ENCODE peak calls at places on chromosome 16, in five cellular contexts. J is foreskin fibroblast; B is mucosa of descending colon; X is nephron progenitor cell; Z is stimulated activated naive CD8-positive, alpha-beta T cell treated with anti-CD3 and anti-CD28 coated beads, Interleukin-15, Interleukin-2, amounts not matched to agents 100 U/mL and 50 U/mL, for 24 hours. M is an unnamed sample.

GRCh38 chr16:21088646-21089538 is 61.8 kb downstream of the DNAH3 start:
- DNase-seq in Z (no peak), X (no peak), B (no peak), J (peak), M (no peak)

GRCh38 chr16:57485916-57486857 is at the start of gene DOK4:
- DNase-seq in B (peak), X (peak), J (peak), Z (peak), M (peak)

GRCh38 chr16:80009971-80010659 is 409.6 kb upstream of the MAF start:
- DNase-seq in J (no peak), Z (no peak), X (no peak), B (no peak), M (no peak)

GRCh38 chr16:76583995-76584394 is 306.8 kb downstream of the CNTNAP4 start:
- DNase-seq in J (no peak), B (no peak), X (no peak), Z (no peak), M (no peak)

GRCh38 chr16:84484579-84485254 is 19.7 kb downstream of the MEAK7 start:
- DNase-seq in X (peak), B (peak), J (peak), Z (peak), M (no peak)

GRCh38 chr16:62639890-62640289 is 603.7 kb upstream of the CDH8 start:
- DNase-seq in X (no peak), J (no peak), B (no peak), Z (no peak), M (no peak)

GRCh38 chr16:58814348-58814801 is 80.3 kb upstream of the GOT2 start:
- DNase-seq in J (peak), B (peak), X (peak), Z (peak), M (peak)

GRCh38 chr16:4805231-4805630 is 2.8 kb upstream of the ROGDI start:
- DNase-seq in X (no peak), Z (no peak), J (no peak), B (no peak), M (no peak)

GRCh38 chr16:23466162-23466885 is 13.3 kb upstream of the COG7 start:
- DNase-seq in X (no peak), B (no peak), Z (no peak), J (peak), M (no peak)

GRCh38 chr16:49622084-49622390 is 233.9 kb downstream of the ZNF423 start:
- DNase-seq in Z (no peak), J (no peak), X (no peak), B (no peak), M (no peak)

GRCh38 chr16:71214771-71215381 is 15.6 kb downstream of the HYDIN start:
- DNase-seq in B (no peak), J (no peak), X (no peak), Z (no peak), M (no peak)

GRCh38 chr16:85173981-85174751 is 61.9 kb upstream of the CIBAR2 start:
- DNase-seq in B (peak), Z (no peak), J (peak), X (peak), M (no peak)

GRCh38 chr16:29940656-29941055 is 14.6 kb upstream of the KCTD13 start:
- DNase-seq in B (no peak), Z (no peak), J (no peak), X (no peak), M (no peak)

GRCh38 chr16:80968386-80969113 is 38.1 kb downstream of the CMC2 start:
- DNase-seq in J (no peak), Z (no peak), X (no peak), B (no peak), M (no peak)

GRCh38 chr16:25734473-25735100 is 42.8 kb downstream of the HS3ST4 start:
- DNase-seq in B (no peak), X (no peak), Z (no peak), J (no peak), M (no peak)

GRCh38 chr16:67475051-67475450 is 5.9 kb downstream of the ATP6V0D1 start:
- DNase-seq in B (peak), Z (no peak), X (no peak), J (no peak), M (no peak)

GRCh38 chr16:77359065-77359502 is 75.8 kb downstream of the ADAMTS18 start:
- DNase-seq in B (no peak), X (no peak), Z (no peak), J (peak), M (no peak)

GRCh38 chr16:86427327-86427935 is 82.9 kb upstream of the FOXF1 start:
- DNase-seq in J (no peak), X (no peak), B (no peak), Z (no peak), M (no peak)

GRCh38 chr16:4982056-4982867 is 24.1 kb downstream of the SEC14L5 start:
- DNase-seq in B (no peak), J (no peak), Z (no peak), X (no peak), M (no peak)

GRCh38 chr16:88781140-88782077 is 3.6 kb downstream of the PIEZO1 start:
- DNase-seq in X (no peak), Z (peak), J (no peak), B (no peak), M (peak)

GRCh38 chr16:85462405-85463227 is 150.5 kb upstream of the GSE1 start:
- DNase-seq in X (peak), Z (peak), B (no peak), J (no peak), M (peak)

GRCh38 chr16:31880322-31880979 is 6.8 kb downstream of the ZNF267 start:
- DNase-seq in J (no peak), B (no peak), X (no peak), Z (no peak), M (peak)

GRCh38 chr16:51056331-51056730 is 94.7 kb downstream of the SALL1 start:
- DNase-seq in J (no peak), B (no peak), X (no peak), Z (no peak), M (no peak)

GRCh38 chr16:84740596-84741071 is 40.8 kb downstream of the USP10 start:
- DNase-seq in Z (no peak), J (no peak), B (no peak), X (no peak), M (no peak)

GRCh38 chr16:56300901-56301351 is 109.6 kb downstream of the GNAO1 start:
- DNase-seq in B (no peak), J (no peak), X (peak), Z (no peak), M (no peak)

GRCh38 chr16:66228791-66229190 is 137.7 kb upstream of the CDH5 start:
- DNase-seq in J (no peak), B (no peak), Z (no peak), X (no peak), M (no peak)

GRCh38 chr16:17246974-17247718 is 223.6 kb downstream of the XYLT1 start:
- DNase-seq in X (no peak), Z (no peak), B (no peak), J (no peak), M (no peak)

GRCh38 chr16:12833939-12834338 is 30.3 kb upstream of the CPPED1 start:
- DNase-seq in J (peak), B (no peak), Z (no peak), X (peak), M (no peak)

GRCh38 chr16:88132836-88133506 is 181.7 kb downstream of the BANP start:
- DNase-seq in B (no peak), J (no peak), Z (no peak), X (no peak), M (no peak)

GRCh38 chr16:48405907-48406306 is 20.7 kb upstream of the SIAH1 start:
- DNase-seq in X (no peak), J (no peak), B (no peak), Z (no peak), M (no peak)

GRCh38 chr16:55147401-55147800 is 176.6 kb upstream of the IRX6 start:
- DNase-seq in Z (no peak), X (no peak), J (no peak), B (no peak), M (no peak)

GRCh38 chr16:23594186-23594585 is 1.9 kb downstream of the NDUFAB1 start:
- DNase-seq in X (no peak), J (no peak), B (no peak), Z (no peak), M (no peak)

GRCh38 chr16:75387951-75388350 is 45.4 kb downstream of the CFDP1 start:
- DNase-seq in J (no peak), Z (no peak), X (no peak), B (no peak), M (no peak)

GRCh38 chr16:16062023-16062932 is 112.9 kb downstream of the ABCC1 start:
- DNase-seq in J (no peak), Z (peak), X (no peak), B (no peak), M (peak)

GRCh38 chr16:85374571-85374872 is 238.6 kb upstream of the GSE1 start:
- DNase-seq in B (no peak), X (no peak), J (no peak), Z (no peak), M (no peak)

GRCh38 chr16:68090526-68090925 is 5.4 kb downstream of the NFATC3 start:
- DNase-seq in X (no peak), B (no peak), J (no peak), Z (no peak), M (no peak)